ENCODE peak calls at places on chromosomes 16 and 17, in five cellular contexts. One of them, this sample, is unnamed. For H3K9me3, the result is how much of the 10 kb centered on the place peaks cover.

GRCh38 chr17:68613739-68614298 is 12.7 kb upstream of the FAM20A start:
- DNase-seq in HepG2: peak
- DNase-seq in lower lobe of right lung: peak
- DNase-seq in ascending aorta: no peak
- DNase-seq in mammary epithelial cell: peak
- DNase-seq in this sample: peak

GRCh38 chr16:57689772-57690558 is 4.6 kb upstream of the DRC7 start:
- DNase-seq in HepG2: no peak
- DNase-seq in mammary epithelial cell: no peak
- DNase-seq in lower lobe of right lung: no peak
- DNase-seq in ascending aorta: no peak
- DNase-seq in this sample: no peak

GRCh38 chr17:31068291-31068690 is 26.5 kb upstream of the NF1 start:
- DNase-seq in lower lobe of right lung: no peak
- DNase-seq in ascending aorta: no peak
- DNase-seq in HepG2: peak
- DNase-seq in mammary epithelial cell: peak
- DNase-seq in this sample: peak

GRCh38 chr16:16042076-16042475 is 92.7 kb downstream of the ABCC1 start:
- DNase-seq in lower lobe of right lung: peak
- DNase-seq in mammary epithelial cell: no peak
- DNase-seq in HepG2: no peak
- DNase-seq in ascending aorta: no peak
- DNase-seq in this sample: peak

GRCh38 chr17:60971515-60972369 is 294.1 kb downstream of the BCAS3 start:
- DNase-seq in lower lobe of right lung: no peak
- DNase-seq in ascending aorta: no peak
- DNase-seq in HepG2: peak
- DNase-seq in mammary epithelial cell: peak
- DNase-seq in this sample: peak

GRCh38 chr17:77601054-77601979 is 357.2 kb upstream of the TNRC6C start:
- DNase-seq in lower lobe of right lung: no peak
- DNase-seq in ascending aorta: peak
- DNase-seq in HepG2: no peak
- DNase-seq in mammary epithelial cell: no peak
- DNase-seq in this sample: no peak

GRCh38 chr17:78384479-78385175 is 6.2 kb downstream of the PGS1 start:
- DNase-seq in mammary epithelial cell: no peak
- DNase-seq in lower lobe of right lung: no peak
- DNase-seq in ascending aorta: no peak
- DNase-seq in HepG2: no peak
- DNase-seq in this sample: no peak

GRCh38 chr17:7816926-7817642 is 16.9 kb upstream of the KDM6B start:
- DNase-seq in HepG2: no peak
- DNase-seq in ascending aorta: no peak
- DNase-seq in lower lobe of right lung: no peak
- DNase-seq in mammary epithelial cell: no peak
- DNase-seq in this sample: no peak

GRCh38 chr16:57775661-57776469 is 26.4 kb downstream of the KIFC3 start:
- DNase-seq in ascending aorta: no peak
- DNase-seq in HepG2: peak
- DNase-seq in lower lobe of right lung: no peak
- DNase-seq in mammary epithelial cell: no peak
- DNase-seq in this sample: no peak

GRCh38 chr17:47850373-47850691 is 631 bp downstream of the SP6 start:
- DNase-seq in mammary epithelial cell: no peak
- DNase-seq in lower lobe of right lung: no peak
- DNase-seq in ascending aorta: no peak
- DNase-seq in HepG2: no peak
- DNase-seq in this sample: no peak

GRCh38 chr17:36736201-36737156 is 135.1 kb downstream of the MRM1 start:
- DNase-seq in mammary epithelial cell: no peak
- DNase-seq in lower lobe of right lung: no peak
- DNase-seq in ascending aorta: no peak
- DNase-seq in HepG2: no peak
- DNase-seq in this sample: no peak

GRCh38 chr16:58695368-58695767 is 10.8 kb upstream of the SLC38A7 start:
- DNase-seq in mammary epithelial cell: no peak
- DNase-seq in HepG2: no peak
- DNase-seq in ascending aorta: no peak
- DNase-seq in lower lobe of right lung: no peak
- DNase-seq in this sample: no peak

GRCh38 chr17:292531-293382 is 59.9 kb downstream of the RPH3AL start:
- DNase-seq in HepG2: no peak
- DNase-seq in lower lobe of right lung: peak
- DNase-seq in mammary epithelial cell: no peak
- DNase-seq in ascending aorta: no peak
- DNase-seq in this sample: no peak

GRCh38 chr16:68984467-68984866 is 121.0 kb upstream of the HAS3 start:
- DNase-seq in mammary epithelial cell: no peak
- DNase-seq in HepG2: no peak
- DNase-seq in ascending aorta: no peak
- DNase-seq in lower lobe of right lung: no peak
- DNase-seq in this sample: no peak

GRCh38 chr16:66271074-66272060 is 95.1 kb upstream of the CDH5 start:
- DNase-seq in lower lobe of right lung: no peak
- DNase-seq in mammary epithelial cell: peak
- DNase-seq in HepG2: no peak
- DNase-seq in ascending aorta: no peak
- DNase-seq in this sample: no peak

GRCh38 chr17:38550661-38551060 is 55.1 kb downstream of the SRCIN1 start:
- DNase-seq in mammary epithelial cell: peak
- DNase-seq in ascending aorta: no peak
- DNase-seq in HepG2: no peak
- DNase-seq in lower lobe of right lung: no peak
- DNase-seq in this sample: peak

GRCh38 chr16:51012396-51012795 is 138.7 kb downstream of the SALL1 start:
- DNase-seq in lower lobe of right lung: no peak
- DNase-seq in mammary epithelial cell: no peak
- DNase-seq in HepG2: peak
- DNase-seq in ascending aorta: no peak
- DNase-seq in this sample: no peak

GRCh38 chr17:72619976-72620650 is 472.4 kb downstream of the SLC39A11 start:
- DNase-seq in HepG2: peak
- DNase-seq in ascending aorta: no peak
- DNase-seq in mammary epithelial cell: no peak
- DNase-seq in lower lobe of right lung: no peak
- DNase-seq in this sample: no peak

GRCh38 chr16:20306401-20306800 is 20.9 kb downstream of the GP2 start:
- DNase-seq in HepG2: no peak
- DNase-seq in ascending aorta: no peak
- DNase-seq in mammary epithelial cell: no peak
- DNase-seq in lower lobe of right lung: no peak
- DNase-seq in this sample: no peak

GRCh38 chr16:86498155-86498651 is 12.1 kb upstream of the FOXF1 start:
- DNase-seq in HepG2: no peak
- DNase-seq in lower lobe of right lung: no peak
- DNase-seq in ascending aorta: no peak
- DNase-seq in mammary epithelial cell: no peak
- DNase-seq in this sample: peak

GRCh38 chr16:57184890-57185445 is 871 bp downstream of the PSME3IP1 start:
- DNase-seq in lower lobe of right lung: no peak
- DNase-seq in mammary epithelial cell: peak
- DNase-seq in HepG2: no peak
- DNase-seq in ascending aorta: no peak
- DNase-seq in this sample: no peak

GRCh38 chr17:57294629-57295501 is 38.5 kb downstream of the MSI2 start:
- DNase-seq in HepG2: peak
- DNase-seq in mammary epithelial cell: peak
- DNase-seq in ascending aorta: no peak
- DNase-seq in lower lobe of right lung: no peak
- DNase-seq in this sample: peak

GRCh38 chr17:19747829-19748806 is at the start of gene ALDH3A1:
- DNase-seq in mammary epithelial cell: no peak
- DNase-seq in HepG2: peak
- DNase-seq in ascending aorta: no peak
- DNase-seq in lower lobe of right lung: no peak
- DNase-seq in this sample: peak

GRCh38 chr17:2723505-2723996 is 12.0 kb upstream of the CLUH start:
- DNase-seq in lower lobe of right lung: no peak
- DNase-seq in mammary epithelial cell: no peak
- DNase-seq in HepG2: no peak
- DNase-seq in ascending aorta: no peak
- DNase-seq in this sample: no peak

GRCh38 chr17:64028874-64029464 is 8.5 kb upstream of the ICAM2 start:
- DNase-seq in mammary epithelial cell: peak
- DNase-seq in HepG2: peak
- DNase-seq in lower lobe of right lung: peak
- DNase-seq in ascending aorta: no peak
- DNase-seq in this sample: peak

GRCh38 chr16:71781741-71782140 is 26.9 kb downstream of the AP1G1 start:
- DNase-seq in HepG2: peak
- DNase-seq in ascending aorta: no peak
- DNase-seq in lower lobe of right lung: no peak
- DNase-seq in mammary epithelial cell: peak
- DNase-seq in this sample: no peak

GRCh38 chr16:57709663-57710062 is 15.1 kb downstream of the DRC7 start:
- DNase-seq in mammary epithelial cell: no peak
- DNase-seq in HepG2: peak
- DNase-seq in lower lobe of right lung: no peak
- DNase-seq in ascending aorta: no peak
- DNase-seq in this sample: no peak

GRCh38 chr16:71637398-71637797 is 11.4 kb downstream of the MARVELD3 start:
- DNase-seq in lower lobe of right lung: no peak
- DNase-seq in ascending aorta: no peak
- DNase-seq in HepG2: no peak
- DNase-seq in mammary epithelial cell: no peak
- DNase-seq in this sample: peak

GRCh38 chr16:58049697-58050185 is 24.2 kb downstream of the MMP15 start:
- DNase-seq in HepG2: no peak
- DNase-seq in mammary epithelial cell: no peak
- DNase-seq in lower lobe of right lung: no peak
- DNase-seq in ascending aorta: no peak
- DNase-seq in this sample: no peak

GRCh38 chr16:1505912-1506311 is 12.8 kb downstream of the TELO2 start:
- DNase-seq in mammary epithelial cell: no peak
- DNase-seq in HepG2: no peak
- DNase-seq in ascending aorta: no peak
- DNase-seq in lower lobe of right lung: no peak
- DNase-seq in this sample: no peak

GRCh38 chr17:50076591-50077235 is 18.4 kb upstream of the PDK2 start:
- DNase-seq in ascending aorta: no peak
- DNase-seq in mammary epithelial cell: no peak
- DNase-seq in lower lobe of right lung: no peak
- DNase-seq in HepG2: no peak
- DNase-seq in this sample: no peak

GRCh38 chr16:56547949-56548567 is 16.8 kb upstream of the MT4 start:
- DNase-seq in HepG2: no peak
- DNase-seq in ascending aorta: no peak
- DNase-seq in mammary epithelial cell: no peak
- DNase-seq in lower lobe of right lung: no peak
- DNase-seq in this sample: peak

GRCh38 chr16:84228321-84228838 is 11.4 kb downstream of the KCNG4 start:
- DNase-seq in mammary epithelial cell: peak
- DNase-seq in lower lobe of right lung: peak
- DNase-seq in ascending aorta: peak
- DNase-seq in HepG2: peak
- DNase-seq in this sample: peak

GRCh38 chr17:34816806-34817205 is 144.5 kb downstream of the CCT6B start:
- DNase-seq in ascending aorta: no peak
- DNase-seq in lower lobe of right lung: no peak
- DNase-seq in mammary epithelial cell: no peak
- DNase-seq in HepG2: no peak
- DNase-seq in this sample: no peak

GRCh38 chr17:20073056-20073979 is 64.2 kb downstream of the SPECC1 start:
- DNase-seq in HepG2: no peak
- DNase-seq in lower lobe of right lung: peak
- DNase-seq in ascending aorta: no peak
- DNase-seq in mammary epithelial cell: no peak
- DNase-seq in this sample: no peak

DNA sequence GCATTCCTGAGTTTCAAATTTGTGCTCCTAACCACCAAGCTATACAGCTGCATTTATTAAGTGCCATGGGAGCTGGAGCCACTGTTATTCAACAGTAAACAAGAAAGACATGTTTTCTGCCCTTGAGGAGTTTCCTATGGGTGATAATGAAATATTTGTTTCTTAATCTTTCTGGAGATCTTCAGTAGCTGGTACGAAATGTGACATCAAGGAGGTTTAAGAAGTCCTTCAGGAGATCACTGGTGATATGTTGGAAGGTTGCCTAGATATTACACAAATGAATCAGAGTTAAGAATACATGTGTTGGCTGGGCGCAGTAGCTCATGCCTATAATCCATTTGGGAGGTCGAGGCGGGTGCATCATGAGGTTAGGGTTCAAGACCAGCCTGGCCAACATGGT is 14.9 kb downstream of the RHOT1 start:
- DNase-seq in HepG2: no peak
- DNase-seq in mammary epithelial cell: no peak
- DNase-seq in lower lobe of right lung: no peak
- DNase-seq in ascending aorta: no peak
- DNase-seq in this sample: no peak
- H3K9me3 ChIP-seq in HepG2: under half
- H3K9me3 ChIP-seq in mammary epithelial cell: under half
- H3K9me3 ChIP-seq in lower lobe of right lung: under half
- H3K9me3 ChIP-seq in ascending aorta: under half
- H3K9me3 ChIP-seq in this sample: under half

GRCh38 chr17:80724723-80725388 is 180.2 kb downstream of the RPTOR start:
- DNase-seq in HepG2: no peak
- DNase-seq in ascending aorta: no peak
- DNase-seq in mammary epithelial cell: peak
- DNase-seq in lower lobe of right lung: no peak
- DNase-seq in this sample: peak
- H3K9me3 ChIP-seq in HepG2: under half
- H3K9me3 ChIP-seq in ascending aorta: under half
- H3K9me3 ChIP-seq in mammary epithelial cell: under half
- H3K9me3 ChIP-seq in lower lobe of right lung: under half
- H3K9me3 ChIP-seq in this sample: under half

GRCh38 chr17:75124819-75125162 is 6.8 kb downstream of the NT5C start:
- DNase-seq in mammary epithelial cell: no peak
- DNase-seq in HepG2: no peak
- DNase-seq in ascending aorta: no peak
- DNase-seq in lower lobe of right lung: no peak
- DNase-seq in this sample: no peak
- H3K9me3 ChIP-seq in mammary epithelial cell: under half
- H3K9me3 ChIP-seq in HepG2: under half
- H3K9me3 ChIP-seq in ascending aorta: under half
- H3K9me3 ChIP-seq in lower lobe of right lung: under half
- H3K9me3 ChIP-seq in this sample: under half

GRCh38 chr16:4411684-4412083 is 4.7 kb downstream of the CORO7 start:
- DNase-seq in mammary epithelial cell: no peak
- DNase-seq in ascending aorta: no peak
- DNase-seq in HepG2: no peak
- DNase-seq in lower lobe of right lung: peak
- DNase-seq in this sample: no peak
- H3K9me3 ChIP-seq in mammary epithelial cell: under half
- H3K9me3 ChIP-seq in ascending aorta: under half
- H3K9me3 ChIP-seq in HepG2: under half
- H3K9me3 ChIP-seq in lower lobe of right lung: under half
- H3K9me3 ChIP-seq in this sample: under half

This sample was measured in MG63.